ENCODE peak calls at places on chromosomes 3 and 15, in eight cellular contexts. R, D, C, T, Z, J, U and Y are unnamed samples.

GRCh38 chr3:169146112-169146665 is 517.3 kb downstream of the MECOM start:
- DNase-seq in R (no peak), D (no peak), C (no peak), T (peak), Z (no peak), J (no peak), U (peak), Y (no peak)

GRCh38 chr3:128847631-128848370 is 31.6 kb upstream of the ACAD9 start:
- DNase-seq in R (no peak), D (no peak), C (no peak), T (no peak), Z (no peak), J (no peak), U (no peak), Y (no peak)

GRCh38 chr15:77042245-77042644 is 28.7 kb downstream of the TSPAN3 start:
- DNase-seq in R (no peak), D (no peak), C (no peak), T (no peak), Z (no peak), J (no peak), U (no peak), Y (no peak)

GRCh38 chr3:106049876-106050275 is 181.1 kb upstream of the CBLB start:
- DNase-seq in R (no peak), D (no peak), C (no peak), T (no peak), Z (no peak), J (no peak), U (no peak), Y (no peak)

GRCh38 chr3:180284331-180285110 is 247.8 kb upstream of the PEX5L start:
- DNase-seq in R (no peak), D (no peak), C (no peak), T (no peak), Z (no peak), J (no peak), U (no peak), Y (peak)

GRCh38 chr15:63718590-63719035 is 115.1 kb downstream of the HERC1 start:
- DNase-seq in R (no peak), D (no peak), C (no peak), T (no peak), Z (no peak), J (no peak), U (no peak), Y (peak)

GRCh38 chr15:74454764-74455500 is 6.0 kb downstream of the UBL7 start:
- DNase-seq in R (no peak), D (no peak), C (no peak), T (no peak), Z (no peak), J (no peak), U (no peak), Y (no peak)

GRCh38 chr3:41045491-41045890 is 153.8 kb upstream of the CTNNB1 start:
- DNase-seq in R (no peak), D (no peak), C (no peak), T (no peak), Z (no peak), J (no peak), U (no peak), Y (no peak)

GRCh38 chr15:100722551-100723322 is 120.3 kb downstream of the ASB7 start:
- DNase-seq in R (no peak), D (no peak), C (no peak), T (no peak), Z (no peak), J (no peak), U (no peak), Y (peak)

GRCh38 chr3:69948246-69948862 is 51.2 kb upstream of the SAMMSON start:
- DNase-seq in R (no peak), D (no peak), C (no peak), T (peak), Z (no peak), J (no peak), U (no peak), Y (no peak)

GRCh38 chr3:54424283-54424682 is 301.9 kb downstream of the CACNA2D3 start:
- DNase-seq in R (no peak), D (no peak), C (no peak), T (no peak), Z (no peak), J (no peak), U (no peak), Y (no peak)

GRCh38 chr15:101306341-101307047 is 11.4 kb upstream of the SNRPA1 start:
- DNase-seq in R (no peak), D (no peak), C (no peak), T (no peak), Z (no peak), J (no peak), U (no peak), Y (peak)

GRCh38 chr15:98506711-98507110 is 141.6 kb upstream of the IGF1R start:
- DNase-seq in R (no peak), D (no peak), C (no peak), T (no peak), Z (no peak), J (no peak), U (no peak), Y (no peak)

GRCh38 chr3:30760040-30760439 is 134.4 kb downstream of the GADL1 start:
- DNase-seq in R (no peak), D (no peak), C (no peak), T (no peak), Z (no peak), J (no peak), U (no peak), Y (no peak)

GRCh38 chr15:93894438-93894837 is 336.9 kb upstream of the MCTP2 start:
- DNase-seq in R (no peak), D (no peak), C (no peak), T (no peak), Z (no peak), J (no peak), U (no peak), Y (no peak)

GRCh38 chr3:127149621-127150310 is 43.2 kb upstream of the PRR23E start:
- DNase-seq in R (no peak), D (no peak), C (no peak), T (no peak), Z (no peak), J (no peak), U (no peak), Y (no peak)

GRCh38 chr15:92610101-92610520 is 45.5 kb downstream of the FAM174B start:
- DNase-seq in R (no peak), D (no peak), C (no peak), T (no peak), Z (no peak), J (no peak), U (no peak), Y (no peak)

GRCh38 chr15:83158393-83158792 is 49.2 kb downstream of the HDGFL3 start:
- DNase-seq in R (no peak), D (no peak), C (no peak), T (no peak), Z (no peak), J (no peak), U (no peak), Y (no peak)

GRCh38 chr15:31019986-31020385 is 28.6 kb upstream of the MTMR10 start:
- DNase-seq in R (no peak), D (no peak), C (no peak), T (no peak), Z (no peak), J (no peak), U (no peak), Y (no peak)

GRCh38 chr3:156259896-156260788 is 139.8 kb downstream of the KCNAB1 start:
- DNase-seq in R (no peak), D (no peak), C (no peak), T (no peak), Z (no peak), J (no peak), U (no peak), Y (no peak)

GRCh38 chr15:52877255-52877654 is 87.1 kb upstream of the ONECUT1 start:
- DNase-seq in R (no peak), D (no peak), C (no peak), T (no peak), Z (no peak), J (no peak), U (no peak), Y (no peak)

GRCh38 chr3:18122264-18122663 is 302.9 kb downstream of the SATB1 start:
- DNase-seq in R (no peak), D (no peak), C (no peak), T (no peak), Z (no peak), J (no peak), U (no peak), Y (no peak)